ENCODE peak calls at places on chromosomes 3 and 15, in seven cellular contexts. One of them, this sample, is unnamed.

GRCh38 chr3:23159929-23160328 is 43.2 kb upstream of the UBE2E2 start:
- DNase-seq in foreskin keratinocyte: peak
- DNase-seq in tibial artery: no peak
- DNase-seq in stomach: no peak
- DNase-seq in choroid plexus epithelial cell: peak
- DNase-seq in GM12892: no peak
- DNase-seq in globus pallidus: no peak
- DNase-seq in this sample: peak

GRCh38 chr3:15113468-15113867 is 14.5 kb upstream of the RBSN start:
- DNase-seq in foreskin keratinocyte: no peak
- DNase-seq in tibial artery: no peak
- DNase-seq in stomach: no peak
- DNase-seq in choroid plexus epithelial cell: no peak
- DNase-seq in GM12892: no peak
- DNase-seq in globus pallidus: no peak
- DNase-seq in this sample: no peak

GRCh38 chr15:89912674-89913396 is at the start of gene ARPIN:
- DNase-seq in foreskin keratinocyte: no peak
- DNase-seq in tibial artery: peak
- DNase-seq in stomach: peak
- DNase-seq in choroid plexus epithelial cell: peak
- DNase-seq in GM12892: no peak
- DNase-seq in globus pallidus: peak
- DNase-seq in this sample: peak

GRCh38 chr3:151925876-151926275 is 52.4 kb downstream of the SUCNR1 start:
- DNase-seq in foreskin keratinocyte: peak
- DNase-seq in tibial artery: no peak
- DNase-seq in stomach: no peak
- DNase-seq in choroid plexus epithelial cell: peak
- DNase-seq in GM12892: no peak
- DNase-seq in globus pallidus: no peak
- DNase-seq in this sample: peak

GRCh38 chr3:108462899-108463298 is 47.5 kb downstream of the MYH15 start:
- DNase-seq in foreskin keratinocyte: no peak
- DNase-seq in tibial artery: no peak
- DNase-seq in stomach: no peak
- DNase-seq in choroid plexus epithelial cell: peak
- DNase-seq in GM12892: no peak
- DNase-seq in globus pallidus: no peak
- DNase-seq in this sample: no peak

GRCh38 chr3:79329154-79329553 is 438.6 kb downstream of the ROBO1 start:
- DNase-seq in foreskin keratinocyte: no peak
- DNase-seq in tibial artery: no peak
- DNase-seq in stomach: no peak
- DNase-seq in choroid plexus epithelial cell: peak
- DNase-seq in GM12892: no peak
- DNase-seq in globus pallidus: no peak
- DNase-seq in this sample: no peak

GRCh38 chr15:89888214-89888804 is 5.5 kb downstream of the AP3S2 start:
- DNase-seq in foreskin keratinocyte: no peak
- DNase-seq in tibial artery: no peak
- DNase-seq in stomach: no peak
- DNase-seq in choroid plexus epithelial cell: peak
- DNase-seq in GM12892: no peak
- DNase-seq in globus pallidus: no peak
- DNase-seq in this sample: peak

GRCh38 chr3:38130631-38131065 is 6.3 kb downstream of the ACAA1 start:
- DNase-seq in foreskin keratinocyte: no peak
- DNase-seq in tibial artery: no peak
- DNase-seq in stomach: peak
- DNase-seq in choroid plexus epithelial cell: no peak
- DNase-seq in GM12892: no peak
- DNase-seq in globus pallidus: no peak
- DNase-seq in this sample: no peak

This sample was measured in endothelial cell of umbilical vein.